ENCODE peak calls at places on chromosome 11, in nine cellular contexts. Q is mesendoderm; Z is NCI-H460; W is stimulated activated CD4-positive, alpha-beta T cell treated with anti-CD3 and anti-CD28 coated beads, Interleukin-1b, Interleukin-23, amount 100 ng/mL, for 24 hours; M is pons; B is NCI-H2081; P is C1 segment of cervical spinal cord; Y is GM10248; X is stimulated activated CD8-positive, alpha-beta memory T cell treated with anti-CD3 and anti-CD28 coated beads, Interleukin-4, amount 100 ng/mL, for 1 hour. K is an unnamed sample.

GRCh38 chr11:127098684-127099083 is 98.1 kb upstream of the KIRREL3 start:
- DNase-seq in Q (peak), Z (no peak), W (no peak), M (no peak), B (no peak), P (no peak), Y (no peak), X (no peak), K (no peak)

GRCh38 chr11:110990316-110990715 is 255.2 kb upstream of the POU2AF2 start:
- DNase-seq in Q (no peak), Z (no peak), W (no peak), M (no peak), B (no peak), P (no peak), Y (no peak), X (no peak), K (no peak)

GRCh38 chr11:22711212-22711770 is 44.9 kb downstream of the GAS2 start:
- DNase-seq in Q (peak), Z (no peak), W (no peak), M (no peak), B (no peak), P (no peak), Y (no peak), X (no peak), K (no peak)

GRCh38 chr11:63866211-63866610 is 27.3 kb downstream of the MARK2 start:
- DNase-seq in Q (no peak), Z (no peak), W (peak), M (no peak), B (peak), P (no peak), Y (peak), X (peak), K (no peak)

GRCh38 chr11:44988981-44989635 is 38.4 kb upstream of the TP53I11 start:
- DNase-seq in Q (no peak), Z (no peak), W (no peak), M (no peak), B (no peak), P (no peak), Y (no peak), X (no peak), K (no peak)

GRCh38 chr11:122140535-122140934 is 24.5 kb upstream of the BLID start:
- DNase-seq in Q (no peak), Z (no peak), W (no peak), M (no peak), B (no peak), P (no peak), Y (no peak), X (no peak), K (no peak)

GRCh38 chr11:69241844-69242582 is 51.9 kb upstream of the MYEOV start:
- DNase-seq in Q (no peak), Z (peak), W (no peak), M (peak), B (no peak), P (no peak), Y (no peak), X (no peak), K (no peak)

GRCh38 chr11:134882141-134882540 is 470.1 kb upstream of the B3GAT1 start:
- DNase-seq in Q (no peak), Z (no peak), W (no peak), M (no peak), B (no peak), P (no peak), Y (no peak), X (no peak), K (no peak)

GRCh38 chr11:64859542-64860414 is 15.3 kb upstream of the CDC42BPG start:
- DNase-seq in Q (no peak), Z (no peak), W (no peak), M (no peak), B (no peak), P (no peak), Y (peak), X (no peak), K (peak)

K was measured in spleen.